ENCODE peak calls at places on chromosomes 3 and 15, in four cellular contexts. One of them, this sample, is unnamed.

GRCh38 chr15:85404156-85404921 is 23.9 kb downstream of the AKAP13 start:
- DNase-seq in AG09309: no peak
- DNase-seq in BJ: no peak
- DNase-seq in fibroblast of lung: no peak
- DNase-seq in this sample: no peak

GRCh38 chr3:185318136-185318535 is 44.8 kb upstream of the MAP3K13 start:
- DNase-seq in AG09309: peak; percentile 5
- DNase-seq in BJ: no peak
- DNase-seq in fibroblast of lung: peak; percentile 77
- DNase-seq in this sample: no peak

GRCh38 chr15:64246364-64247189 is 83.8 kb upstream of the PPIB start:
- DNase-seq in AG09309: peak; percentile 41
- DNase-seq in BJ: no peak
- DNase-seq in fibroblast of lung: peak; percentile 95
- DNase-seq in this sample: peak; percentile 60

GRCh38 chr3:140292154-140292553 is 357.2 kb downstream of the CLSTN2 start:
- DNase-seq in AG09309: no peak
- DNase-seq in BJ: peak; percentile 1
- DNase-seq in fibroblast of lung: peak; percentile 70
- DNase-seq in this sample: no peak

GRCh38 chr3:403826-404225 is 207.3 kb downstream of the CHL1 start:
- DNase-seq in AG09309: no peak
- DNase-seq in BJ: no peak
- DNase-seq in fibroblast of lung: no peak
- DNase-seq in this sample: no peak

GRCh38 chr3:120420360-120420759 is 30.4 kb downstream of the FSTL1 start:
- DNase-seq in AG09309: no peak
- DNase-seq in BJ: peak; percentile 19
- DNase-seq in fibroblast of lung: no peak
- DNase-seq in this sample: no peak

GRCh38 chr3:13012228-13012691 is 61.0 kb downstream of the IQSEC1 start:
- DNase-seq in AG09309: no peak
- DNase-seq in BJ: no peak
- DNase-seq in fibroblast of lung: no peak
- DNase-seq in this sample: no peak

GRCh38 chr3:128725547-128725931 is 444 bp upstream of the RAB7A start:
- DNase-seq in AG09309: no peak
- DNase-seq in BJ: no peak
- DNase-seq in fibroblast of lung: no peak
- DNase-seq in this sample: no peak

DNA sequence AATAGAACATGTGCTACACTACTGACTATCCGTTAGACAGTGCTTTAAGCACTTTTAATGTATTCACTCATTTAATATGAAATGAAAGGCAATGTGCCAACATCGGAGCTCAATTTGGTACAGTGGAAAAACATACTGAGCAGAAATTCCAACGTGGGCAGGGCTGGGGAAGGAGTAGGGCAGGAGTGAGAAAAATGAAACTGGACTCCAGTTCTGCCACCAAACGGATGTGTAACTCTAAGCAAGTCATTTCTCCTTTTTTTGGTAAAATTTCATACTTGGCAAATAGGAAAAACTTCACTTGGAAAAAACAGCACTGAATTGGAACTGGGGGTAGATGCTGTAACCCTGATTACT is 97.5 kb downstream of the RORA start:
- DNase-seq in AG09309: no peak
- DNase-seq in BJ: no peak
- DNase-seq in fibroblast of lung: no peak
- DNase-seq in this sample: no peak
- H3K4me3 ChIP-seq in AG09309: no peak overlapping the region
- H3K4me3 ChIP-seq in BJ: no peak overlapping the region
- H3K4me3 ChIP-seq in fibroblast of lung: no peak overlapping the region
- H3K4me3 ChIP-seq in this sample: no peak overlapping the region

DNA sequence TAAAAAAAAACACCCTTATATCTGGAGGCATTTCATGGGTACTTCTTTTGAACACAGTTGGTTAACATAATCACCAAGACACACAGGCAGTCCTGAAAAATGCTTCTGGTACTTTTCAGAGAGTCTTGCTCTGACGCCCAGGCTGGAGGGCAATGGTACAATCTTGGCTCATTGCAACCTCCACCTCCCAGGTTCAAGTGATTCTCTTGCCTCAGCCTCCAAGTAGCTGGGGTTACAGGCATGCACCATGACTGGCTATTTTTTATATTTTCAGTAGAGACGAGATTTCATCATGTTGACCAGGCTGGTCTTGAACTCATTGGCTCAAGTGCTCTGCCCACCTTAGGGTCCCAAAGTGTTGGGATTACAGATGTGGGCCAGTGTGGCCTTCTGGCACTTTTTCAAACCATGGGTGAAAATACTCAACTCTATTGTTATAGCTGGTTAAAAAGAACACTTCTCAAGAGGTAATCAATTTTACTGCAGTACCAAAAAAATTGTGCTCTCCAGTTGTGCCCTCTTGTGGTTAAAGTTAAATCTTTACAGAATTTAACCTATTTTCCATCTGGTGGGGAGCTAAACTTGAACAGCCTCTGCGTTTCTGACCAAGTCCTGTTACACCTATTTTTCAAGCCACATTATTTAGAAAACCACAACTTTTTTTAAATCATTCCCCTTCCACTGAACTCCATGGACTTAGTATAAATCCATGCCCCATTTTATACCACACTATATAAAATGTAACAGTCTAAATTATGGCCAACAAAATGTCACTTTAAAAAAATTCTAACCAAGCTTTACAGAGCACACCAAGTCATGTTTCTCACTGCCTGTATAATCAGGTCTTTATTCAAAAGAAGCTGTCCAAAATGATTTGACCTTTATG is 1.2 kb upstream of the SNAPC5 start:
- DNase-seq in AG09309: no peak
- DNase-seq in BJ: no peak
- DNase-seq in fibroblast of lung: peak; percentile 21
- DNase-seq in this sample: no peak
- TF ChIP-seq CTCF in AG09309: peak; percentile 32
- TF ChIP-seq CTCF in BJ: peak; percentile 38
- TF ChIP-seq CTCF in fibroblast of lung: peak; percentile 24
- TF ChIP-seq CTCF in this sample: peak; percentile 14

GRCh38 chr15:61175024-61175423 is 54.1 kb downstream of the RORA start:
- DNase-seq in AG09309: no peak
- DNase-seq in BJ: no peak
- DNase-seq in fibroblast of lung: no peak
- DNase-seq in this sample: no peak
- H3K4me3 ChIP-seq in AG09309: no peak overlapping the region
- H3K4me3 ChIP-seq in BJ: no peak overlapping the region
- H3K4me3 ChIP-seq in fibroblast of lung: no peak overlapping the region
- H3K4me3 ChIP-seq in this sample: no peak overlapping the region

DNA sequence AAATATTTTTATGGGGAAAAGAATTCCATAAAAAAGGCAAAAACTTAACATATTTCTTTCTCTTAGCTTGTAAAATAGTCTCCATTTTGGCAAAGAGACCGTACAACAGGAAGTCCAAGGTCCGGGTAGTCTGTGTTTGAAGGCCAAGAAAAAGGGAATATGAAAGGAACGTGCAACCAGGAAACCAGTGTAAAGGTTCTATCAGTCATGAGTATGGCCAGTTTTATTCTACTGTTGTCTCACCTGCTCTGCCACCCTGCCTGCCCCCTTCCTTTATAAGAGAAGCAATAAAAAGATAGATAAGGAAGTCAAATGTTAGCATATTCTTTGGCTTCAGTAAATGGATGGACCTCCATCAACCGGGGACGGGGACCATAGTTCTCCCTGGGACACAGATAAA is 370.6 kb upstream of the ROBO2 start:
- DNase-seq in AG09309: no peak
- DNase-seq in BJ: no peak
- DNase-seq in fibroblast of lung: no peak
- DNase-seq in this sample: no peak
- TF ChIP-seq CTCF in AG09309: no peak
- TF ChIP-seq CTCF in BJ: no peak
- TF ChIP-seq CTCF in fibroblast of lung: no peak
- TF ChIP-seq CTCF in this sample: no peak

This sample was measured in astrocyte of the cerebellum.